ENCODE peak calls at places on chromosomes 11 and 22, in seven cellular contexts. One of them, this sample, is unnamed. For H3K9me3, the result is how much of the 10 kb centered on the place peaks cover.

GRCh38 chr11:132862918-132863317 is 669.4 kb downstream of the OPCML start:
- DNase-seq in SK-N-SH: no peak
- DNase-seq in HepG2: no peak
- DNase-seq in H1: no peak
- DNase-seq in GM12878: no peak
- DNase-seq in K562: no peak
- DNase-seq in HCT116: no peak
- DNase-seq in this sample: no peak

GRCh38 chr22:50600541-50600940 is at the start of gene MAPK8IP2:
- DNase-seq in HepG2: no peak
- DNase-seq in H1: peak
- DNase-seq in K562: peak
- DNase-seq in HCT116: no peak
- DNase-seq in GM12878: no peak
- DNase-seq in SK-N-SH: peak
- DNase-seq in this sample: no peak

GRCh38 chr11:125214466-125215204 is 50.1 kb downstream of the PKNOX2 start:
- DNase-seq in SK-N-SH: no peak
- DNase-seq in K562: no peak
- DNase-seq in H1: no peak
- DNase-seq in GM12878: no peak
- DNase-seq in HepG2: no peak
- DNase-seq in HCT116: no peak
- DNase-seq in this sample: peak

GRCh38 chr11:65219930-65220213 is 38.1 kb downstream of the CAPN1 start:
- DNase-seq in HCT116: no peak
- DNase-seq in H1: no peak
- DNase-seq in GM12878: no peak
- DNase-seq in HepG2: no peak
- DNase-seq in K562: no peak
- DNase-seq in SK-N-SH: no peak
- DNase-seq in this sample: no peak

GRCh38 chr11:43585877-43586608 is 94.5 kb upstream of the HSD17B12 start:
- DNase-seq in SK-N-SH: no peak
- DNase-seq in HCT116: no peak
- DNase-seq in HepG2: no peak
- DNase-seq in H1: no peak
- DNase-seq in K562: no peak
- DNase-seq in GM12878: no peak
- DNase-seq in this sample: no peak

GRCh38 chr11:109421981-109422590 is at the start of gene C11orf87:
- DNase-seq in HepG2: no peak
- DNase-seq in SK-N-SH: peak
- DNase-seq in K562: no peak
- DNase-seq in HCT116: no peak
- DNase-seq in GM12878: no peak
- DNase-seq in H1: peak
- DNase-seq in this sample: no peak

GRCh38 chr11:11577246-11577855 is 44.5 kb downstream of the GALNT18 start:
- DNase-seq in GM12878: no peak
- DNase-seq in K562: no peak
- DNase-seq in HCT116: no peak
- DNase-seq in SK-N-SH: no peak
- DNase-seq in HepG2: no peak
- DNase-seq in H1: peak
- DNase-seq in this sample: no peak

GRCh38 chr11:126088999-126089398 is 26.3 kb upstream of the CDON start:
- DNase-seq in K562: no peak
- DNase-seq in H1: no peak
- DNase-seq in HCT116: no peak
- DNase-seq in SK-N-SH: no peak
- DNase-seq in GM12878: no peak
- DNase-seq in HepG2: peak
- DNase-seq in this sample: no peak

GRCh38 chr11:101860694-101861371 is 54.0 kb upstream of the CEP126 start:
- DNase-seq in HepG2: peak
- DNase-seq in H1: no peak
- DNase-seq in K562: peak
- DNase-seq in SK-N-SH: peak
- DNase-seq in GM12878: no peak
- DNase-seq in HCT116: peak
- DNase-seq in this sample: peak

GRCh38 chr11:128181090-128181485 is 406.3 kb downstream of the ETS1 start:
- DNase-seq in SK-N-SH: no peak
- DNase-seq in HCT116: no peak
- DNase-seq in GM12878: no peak
- DNase-seq in K562: no peak
- DNase-seq in HepG2: no peak
- DNase-seq in H1: no peak
- DNase-seq in this sample: no peak

GRCh38 chr11:4636962-4637661 is at the start of gene OR51D1:
- DNase-seq in SK-N-SH: peak
- DNase-seq in HepG2: peak
- DNase-seq in HCT116: peak
- DNase-seq in K562: peak
- DNase-seq in H1: peak
- DNase-seq in GM12878: peak
- DNase-seq in this sample: peak

GRCh38 chr11:69471329-69472052 is 10.0 kb upstream of the LINC01488 start:
- DNase-seq in GM12878: no peak
- DNase-seq in SK-N-SH: no peak
- DNase-seq in HepG2: no peak
- DNase-seq in HCT116: no peak
- DNase-seq in H1: no peak
- DNase-seq in K562: no peak
- DNase-seq in this sample: no peak

GRCh38 chr11:507727-508515 is 879 bp upstream of the RNH1 start:
- DNase-seq in HepG2: no peak
- DNase-seq in H1: no peak
- DNase-seq in SK-N-SH: no peak
- DNase-seq in GM12878: no peak
- DNase-seq in HCT116: no peak
- DNase-seq in K562: no peak
- DNase-seq in this sample: no peak

GRCh38 chr11:83816572-83817187 is 530.5 kb upstream of the CCDC90B start:
- DNase-seq in H1: no peak
- DNase-seq in GM12878: no peak
- DNase-seq in HCT116: no peak
- DNase-seq in K562: peak
- DNase-seq in HepG2: peak
- DNase-seq in SK-N-SH: peak
- DNase-seq in this sample: no peak

GRCh38 chr11:44104472-44105294 is 9.2 kb downstream of the EXT2 start:
- DNase-seq in K562: no peak
- DNase-seq in HCT116: no peak
- DNase-seq in H1: no peak
- DNase-seq in GM12878: no peak
- DNase-seq in HepG2: no peak
- DNase-seq in SK-N-SH: no peak
- DNase-seq in this sample: peak

GRCh38 chr11:43601511-43601910 is 79.0 kb upstream of the HSD17B12 start:
- DNase-seq in K562: no peak
- DNase-seq in HCT116: no peak
- DNase-seq in H1: no peak
- DNase-seq in GM12878: no peak
- DNase-seq in SK-N-SH: no peak
- DNase-seq in HepG2: no peak
- DNase-seq in this sample: no peak

GRCh38 chr11:125074511-125075241 is 11.6 kb downstream of the SLC37A2 start:
- DNase-seq in HepG2: no peak
- DNase-seq in H1: no peak
- DNase-seq in SK-N-SH: peak
- DNase-seq in K562: peak
- DNase-seq in HCT116: no peak
- DNase-seq in GM12878: no peak
- DNase-seq in this sample: no peak

GRCh38 chr22:28333106-28333505 is 346.5 kb downstream of the TTC28 start:
- DNase-seq in HepG2: no peak
- DNase-seq in SK-N-SH: no peak
- DNase-seq in H1: no peak
- DNase-seq in HCT116: no peak
- DNase-seq in K562: no peak
- DNase-seq in GM12878: no peak
- DNase-seq in this sample: no peak

GRCh38 chr11:74147199-74147929 is 23.4 kb downstream of the C2CD3 start:
- DNase-seq in HCT116: no peak
- DNase-seq in HepG2: no peak
- DNase-seq in GM12878: no peak
- DNase-seq in SK-N-SH: no peak
- DNase-seq in H1: no peak
- DNase-seq in K562: no peak
- DNase-seq in this sample: no peak

GRCh38 chr11:79493555-79494171 is 52.8 kb upstream of the TENM4 start:
- DNase-seq in GM12878: no peak
- DNase-seq in HepG2: peak
- DNase-seq in HCT116: peak
- DNase-seq in H1: peak
- DNase-seq in K562: peak
- DNase-seq in SK-N-SH: peak
- DNase-seq in this sample: peak

GRCh38 chr11:14386895-14387480 is 28.0 kb upstream of the RRAS2 start:
- DNase-seq in HepG2: no peak
- DNase-seq in GM12878: no peak
- DNase-seq in H1: peak
- DNase-seq in HCT116: no peak
- DNase-seq in SK-N-SH: peak
- DNase-seq in K562: no peak
- DNase-seq in this sample: peak

GRCh38 chr11:67409261-67409666 is 5.4 kb downstream of the TBC1D10C start:
- DNase-seq in HCT116: no peak
- DNase-seq in HepG2: no peak
- DNase-seq in H1: no peak
- DNase-seq in SK-N-SH: no peak
- DNase-seq in K562: no peak
- DNase-seq in GM12878: no peak
- DNase-seq in this sample: no peak

GRCh38 chr22:47270463-47271135 is 508.1 kb downstream of the TBC1D22A start:
- DNase-seq in K562: peak
- DNase-seq in HepG2: no peak
- DNase-seq in HCT116: no peak
- DNase-seq in SK-N-SH: no peak
- DNase-seq in H1: no peak
- DNase-seq in GM12878: no peak
- DNase-seq in this sample: no peak
- H3K9me3 ChIP-seq in K562: under half
- H3K9me3 ChIP-seq in HepG2: under half
- H3K9me3 ChIP-seq in HCT116: under half
- H3K9me3 ChIP-seq in SK-N-SH: under half
- H3K9me3 ChIP-seq in H1: half or more
- H3K9me3 ChIP-seq in GM12878: under half
- H3K9me3 ChIP-seq in this sample: under half

DNA sequence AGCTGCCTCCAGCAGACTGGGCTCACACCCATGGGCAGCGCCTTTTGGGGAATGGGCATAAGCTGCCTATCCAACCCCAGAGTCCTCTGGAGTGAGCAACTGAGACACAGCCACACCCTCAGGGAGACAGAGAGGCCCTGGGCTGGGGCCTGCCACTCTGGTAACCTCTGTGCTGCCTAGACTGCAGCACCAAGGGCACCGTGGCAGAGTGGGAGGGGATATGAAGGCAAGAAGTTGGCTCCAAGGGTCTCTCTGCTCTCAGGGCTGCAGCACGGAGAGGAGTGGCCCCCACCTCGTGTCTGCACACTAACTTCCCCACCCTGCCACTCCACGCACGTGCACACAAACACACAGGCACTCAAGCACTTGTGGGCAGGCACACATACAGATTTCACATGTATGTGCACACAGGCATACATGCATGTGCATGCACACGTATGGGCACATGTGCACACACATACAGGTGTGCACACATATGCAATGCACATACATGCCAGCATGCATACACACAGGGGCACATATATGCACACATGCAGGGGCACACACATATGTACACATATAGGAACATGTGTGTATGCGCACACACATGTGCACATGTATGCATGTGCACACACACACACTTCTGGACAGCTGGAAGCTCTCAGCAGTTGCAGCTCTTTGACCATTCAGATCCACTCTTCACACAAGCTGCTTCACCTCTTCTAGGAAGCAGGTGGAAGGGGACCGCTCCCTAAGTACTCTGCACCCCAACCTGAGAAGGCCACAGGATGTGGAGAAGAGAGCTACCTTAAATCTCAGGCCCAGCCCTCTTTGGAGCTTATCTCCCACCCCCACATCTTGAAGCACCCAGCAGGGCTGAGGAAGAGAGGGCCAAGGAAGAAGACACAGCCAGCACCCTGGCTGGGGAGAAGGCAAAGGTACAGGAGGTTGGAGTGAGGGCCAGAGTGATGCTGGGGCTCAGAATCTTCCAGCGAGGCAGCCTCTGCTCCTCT is 4.3 kb downstream of the IGSF9B start:
- DNase-seq in SK-N-SH: no peak
- DNase-seq in H1: no peak
- DNase-seq in HCT116: no peak
- DNase-seq in K562: no peak
- DNase-seq in GM12878: no peak
- DNase-seq in HepG2: no peak
- DNase-seq in this sample: no peak
- H3K9ac ChIP-seq in SK-N-SH: no peak
- H3K9ac ChIP-seq in H1: no peak
- H3K9ac ChIP-seq in HCT116: no peak
- H3K9ac ChIP-seq in K562: no peak
- H3K9ac ChIP-seq in GM12878: no peak
- H3K9ac ChIP-seq in HepG2: no peak
- H3K9ac ChIP-seq in this sample: peak

GRCh38 chr11:107397357-107397756 is 60.3 kb downstream of the CWF19L2 start:
- DNase-seq in H1: no peak
- DNase-seq in SK-N-SH: no peak
- DNase-seq in HCT116: peak
- DNase-seq in HepG2: no peak
- DNase-seq in GM12878: no peak
- DNase-seq in K562: peak
- DNase-seq in this sample: peak
- TF ChIP-seq YY1 in H1: no peak
- TF ChIP-seq YY1 in SK-N-SH: no peak
- TF ChIP-seq YY1 in HCT116: no peak
- TF ChIP-seq YY1 in HepG2: no peak
- TF ChIP-seq YY1 in GM12878: no peak
- TF ChIP-seq YY1 in K562: no peak
- TF ChIP-seq YY1 in this sample: no peak

GRCh38 chr22:47203554-47203991 is 441.1 kb downstream of the TBC1D22A start:
- DNase-seq in K562: no peak
- DNase-seq in SK-N-SH: no peak
- DNase-seq in HCT116: no peak
- DNase-seq in GM12878: no peak
- DNase-seq in HepG2: no peak
- DNase-seq in H1: peak
- DNase-seq in this sample: no peak

GRCh38 chr22:47205081-47205491 is 442.6 kb downstream of the TBC1D22A start:
- DNase-seq in K562: no peak
- DNase-seq in GM12878: no peak
- DNase-seq in HepG2: no peak
- DNase-seq in H1: peak
- DNase-seq in SK-N-SH: no peak
- DNase-seq in HCT116: no peak
- DNase-seq in this sample: no peak

GRCh38 chr22:47205562-47205961 is 443.1 kb downstream of the TBC1D22A start:
- DNase-seq in H1: peak
- DNase-seq in HepG2: no peak
- DNase-seq in HCT116: no peak
- DNase-seq in K562: no peak
- DNase-seq in GM12878: no peak
- DNase-seq in SK-N-SH: no peak
- DNase-seq in this sample: no peak

GRCh38 chr22:47202819-47203553 is 440.5 kb downstream of the TBC1D22A start:
- DNase-seq in HepG2: no peak
- DNase-seq in K562: no peak
- DNase-seq in H1: peak
- DNase-seq in HCT116: no peak
- DNase-seq in SK-N-SH: no peak
- DNase-seq in GM12878: no peak
- DNase-seq in this sample: no peak

GRCh38 chr22:47204002-47204979 is 441.8 kb downstream of the TBC1D22A start:
- DNase-seq in SK-N-SH: no peak
- DNase-seq in K562: no peak
- DNase-seq in HepG2: no peak
- DNase-seq in GM12878: no peak
- DNase-seq in HCT116: no peak
- DNase-seq in H1: peak
- DNase-seq in this sample: no peak
- H3K9me3 ChIP-seq in SK-N-SH: under half
- H3K9me3 ChIP-seq in K562: under half
- H3K9me3 ChIP-seq in HepG2: under half
- H3K9me3 ChIP-seq in GM12878: under half
- H3K9me3 ChIP-seq in HCT116: under half
- H3K9me3 ChIP-seq in H1: half or more
- H3K9me3 ChIP-seq in this sample: under half

This sample was measured in NT2/D1.